ENCODE peak calls at places on chromosomes 12 and 14, in four cellular contexts. P is HepG2, A is H1, N is K562. W is an unnamed sample. For H3K36me3, the result is how much of the 10 kb centered on the place peaks cover.

GRCh38 chr12:30828686-30829085 is 73.9 kb upstream of the CAPRIN2 start:
- DNase-seq in P (no peak), A (no peak), N (no peak), W (no peak)

GRCh38 chr12:46365951-46366379 is 6.6 kb downstream of the SLC38A2 start:
- DNase-seq in A (no peak), N (no peak), P (no peak), W (no peak)

GRCh38 chr12:95739561-95740313 is 50.8 kb downstream of the NTN4 start:
- DNase-seq in A (no peak), P (no peak), N (no peak), W (no peak)

GRCh38 chr14:99749763-99750715 is 43.2 kb upstream of the EML1 start:
- DNase-seq in A (no peak), N (no peak), P (no peak), W (no peak)

GRCh38 chr12:27547592-27547991 is 23.6 kb downstream of the PPFIBP1 start:
- DNase-seq in A (no peak), P (no peak), N (no peak), W (no peak)

GRCh38 chr12:95051241-95051640 is 22.2 kb downstream of the NR2C1 start:
- DNase-seq in N (no peak), A (no peak), P (no peak), W (no peak)

GRCh38 chr14:33646692-33647260 is 304.1 kb downstream of the EGLN3 start:
- DNase-seq in P (no peak), A (no peak), N (no peak), W (no peak)

GRCh38 chr14:64423987-64424386 is 35.8 kb downstream of the MTHFD1 start:
- DNase-seq in P (no peak), N (no peak), A (no peak), W (no peak)

GRCh38 chr12:104736307-104736706 is 221.8 kb downstream of the SLC41A2 start:
- DNase-seq in N (no peak), P (no peak), A (no peak), W (no peak)

GRCh38 chr14:75521415-75522199 is 662 bp upstream of the BATF start:
- DNase-seq in N (no peak), P (peak), A (no peak), W (no peak)

GRCh38 chr12:42588981-42589464 is 523 bp downstream of the PRICKLE1 start:
- DNase-seq in P (no peak), N (peak), A (no peak), W (peak)

GRCh38 chr12:108629824-108630476 is 3.7 kb downstream of the SELPLG start:
- DNase-seq in N (peak), A (no peak), P (peak), W (no peak)

GRCh38 chr14:100178691-100179090 is 19.2 kb upstream of the DEGS2 start:
- DNase-seq in N (no peak), A (no peak), P (no peak), W (no peak)

GRCh38 chr12:9068600-9068999 is 47.1 kb downstream of the A2M start:
- DNase-seq in N (no peak), P (no peak), A (no peak), W (no peak)

GRCh38 chr14:91373591-91374245 is 43.9 kb downstream of the CCDC88C start:
- DNase-seq in P (no peak), A (no peak), N (no peak), W (no peak)

GRCh38 chr14:60346706-60347105 is 97.7 kb downstream of the PPM1A start:
- DNase-seq in A (no peak), N (no peak), P (no peak), W (no peak)

GRCh38 chr12:60205500-60205899 is 609.7 kb downstream of the SLC16A7 start:
- DNase-seq in P (no peak), N (no peak), A (no peak), W (no peak)

GRCh38 chr14:102194856-102195255 is 55.2 kb downstream of the WDR20 start:
- DNase-seq in A (no peak), N (no peak), P (no peak), W (no peak)

GRCh38 chr14:102195446-102195845 is 55.7 kb downstream of the WDR20 start:
- DNase-seq in P (no peak), A (no peak), N (no peak), W (no peak)

GRCh38 chr14:102196008-102196407 is 56.3 kb downstream of the WDR20 start:
- DNase-seq in A (no peak), N (no peak), P (no peak), W (no peak)

GRCh38 chr14:102196436-102197230 is 56.9 kb downstream of the WDR20 start:
- DNase-seq in P (no peak), A (no peak), N (no peak), W (no peak)

DNA sequence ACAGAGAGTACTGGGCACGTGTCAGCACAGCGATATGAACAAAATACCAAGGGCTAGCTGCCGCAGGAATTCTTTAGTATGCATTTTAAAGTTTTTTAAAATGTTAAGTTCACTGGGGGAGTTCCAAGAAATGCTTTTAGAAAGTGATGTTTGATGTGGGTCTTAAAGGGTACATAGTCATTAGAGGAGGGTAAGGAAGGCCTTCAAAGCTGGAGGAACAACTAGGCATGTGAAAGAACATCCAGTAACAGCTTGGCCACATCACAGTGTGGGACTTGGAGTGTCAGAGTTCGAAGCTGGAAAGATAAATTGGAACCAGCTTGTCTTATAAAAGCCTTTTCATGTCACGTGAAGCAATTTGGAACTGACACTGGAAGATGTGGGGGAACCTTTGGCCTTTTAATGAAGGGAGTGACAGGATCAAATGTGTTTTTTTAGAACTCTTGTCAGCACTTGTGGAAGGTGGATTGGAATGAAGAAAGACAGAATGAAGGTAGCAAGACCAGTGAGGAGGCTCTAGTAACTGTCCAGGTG is 57.7 kb downstream of the WDR20 start:
- DNase-seq in A (no peak), N (no peak), P (no peak), W (no peak)
- H3K36me3 ChIP-seq in A (under half), N (under half), P (under half), W (under half)

GRCh38 chr12:92128612-92129011 is 17.0 kb downstream of the BTG1 start:
- DNase-seq in P (no peak), A (no peak), N (no peak), W (no peak)
- H3K4me3 ChIP-seq in P (no peak), A (no peak), N (no peak), W (no peak)

GRCh38 chr12:84793558-84794367 is 118.8 kb downstream of the SLC6A15 start:
- DNase-seq in P (no peak), N (no peak), A (no peak), W (no peak)
- TF ChIP-seq ZNF274 in P (no peak), N (no peak), A (no peak), W (no peak)

DNA sequence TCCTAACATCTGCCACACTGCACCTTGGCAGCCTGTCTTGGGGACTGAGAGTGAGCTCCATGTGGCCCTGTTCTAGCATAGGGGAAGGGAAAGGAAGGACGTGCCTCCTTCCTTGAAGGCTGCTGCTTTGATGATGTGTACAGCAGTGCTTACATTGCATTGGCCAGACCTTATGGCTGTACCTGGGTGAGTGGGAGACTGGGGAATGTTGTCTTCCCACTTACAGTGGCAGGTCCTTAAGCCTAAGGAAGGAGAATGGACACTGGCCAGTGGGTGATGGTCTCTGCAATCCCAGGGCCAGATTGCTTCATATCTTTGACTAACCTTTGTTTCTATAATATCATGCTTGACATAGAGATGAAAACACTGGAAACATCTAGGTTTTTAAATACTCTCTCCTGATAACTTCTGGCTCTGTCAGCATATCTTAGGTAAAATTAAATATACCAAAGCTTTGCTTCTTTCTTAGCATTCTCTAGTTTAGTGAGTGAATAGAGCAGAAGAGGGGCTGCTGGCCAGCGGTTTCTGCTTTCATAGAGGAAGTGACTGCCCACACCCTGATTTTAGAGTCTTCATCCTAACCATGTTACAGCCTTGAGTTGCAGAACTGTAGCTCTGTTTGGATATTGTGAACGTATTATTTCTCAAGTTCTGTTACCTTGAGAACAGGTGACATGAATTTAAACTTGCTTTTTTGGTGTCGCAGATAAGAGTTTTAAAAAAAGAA is 27.2 kb downstream of the KLC1 start:
- DNase-seq in N (no peak), P (no peak), A (no peak), W (no peak)
- H3K36me3 ChIP-seq in N (half or more), P (under half), A (under half), W (half or more)

GRCh38 chr12:25648460-25648859 is 95.4 kb upstream of the LMNTD1 start:
- DNase-seq in P (no peak), A (peak), N (no peak), W (peak)
- H3K4me3 ChIP-seq in P (no peak), A (no peak), N (no peak), W (no peak)

GRCh38 chr14:89701079-89702043 is 253.2 kb downstream of the EFCAB11 start:
- DNase-seq in N (peak), A (peak), P (peak), W (peak)
- TF ChIP-seq ZNF274 in N (no peak), A (no peak), P (no peak), W (no peak)

GRCh38 chr12:120698677-120699076 is 11.6 kb upstream of the UNC119B start:
- DNase-seq in P (no peak), A (no peak), N (no peak), W (no peak)
- H3K36me3 ChIP-seq in P (under half), A (under half), N (half or more), W (half or more)

DNA sequence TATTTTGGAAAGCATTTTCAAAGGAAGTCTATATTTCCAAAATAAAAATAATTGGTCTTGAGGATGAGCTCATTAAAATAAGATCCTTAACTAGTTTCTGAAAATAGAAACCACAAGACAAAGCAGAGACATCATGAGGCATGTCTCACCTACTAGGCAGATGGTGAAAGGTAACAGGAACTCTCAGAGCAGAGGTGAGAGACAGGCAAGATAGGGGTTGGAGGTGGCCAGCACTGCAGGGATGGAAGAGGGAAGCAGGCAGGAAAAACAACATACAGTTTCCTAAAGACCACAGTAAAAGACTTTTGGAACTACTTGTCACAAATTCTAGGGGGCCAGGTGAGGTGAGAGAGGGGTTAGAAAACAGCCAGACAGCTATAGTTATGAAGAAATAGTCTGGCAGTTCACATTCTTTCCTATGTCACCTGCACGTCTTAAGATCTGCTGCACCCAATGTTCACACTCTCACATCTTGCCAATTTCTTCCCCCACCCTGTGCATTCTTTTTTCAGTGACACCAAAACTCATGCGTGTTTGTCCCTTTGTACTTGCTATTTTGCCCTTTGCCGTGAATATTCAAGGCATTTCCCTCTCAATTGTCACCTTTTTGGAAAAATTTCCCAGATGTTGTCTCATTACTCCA is 341.7 kb upstream of the KITLG start:
- DNase-seq in P (no peak), A (no peak), N (no peak), W (no peak)
- H3K4me3 ChIP-seq in P (no peak), A (no peak), N (no peak), W (no peak)

GRCh38 chr12:84128117-84128991 is 784.2 kb downstream of the SLC6A15 start:
- DNase-seq in A (no peak), P (no peak), N (no peak), W (no peak)

GRCh38 chr12:84124211-84124610 is 788.4 kb downstream of the SLC6A15 start:
- DNase-seq in P (no peak), N (no peak), A (no peak), W (no peak)
- TF ChIP-seq ZNF274 in P (no peak), N (no peak), A (no peak), W (no peak)

W was measured in NT2/D1.